ENCODE peak calls at places on chromosomes 13 and 19, in ten cellular contexts. Z is stimulated activated CD4-positive, alpha-beta T cell treated with anti-CD3 and anti-CD28 coated beads, Interleukin-1b, Interleukin-23, amount 100 ng/mL, for 24 hours; C is lower leg skin; T is effector memory CD4-positive, alpha-beta T cell; M is stomach; V is neural progenitor cell; I is right atrium auricular region; N is MCF 10A; W is osteocyte; H is ELR. B is an unnamed sample.

GRCh38 chr19:46461537-46461936 is 9.8 kb downstream of the PNMA8A start:
- DNase-seq in Z (no peak), C (no peak), T (no peak), M (no peak), V (no peak), I (no peak), N (peak), W (no peak), H (no peak), B (peak)

GRCh38 chr13:52128714-52129700 is at the start of gene NEK5:
- DNase-seq in Z (peak), C (peak), T (peak), M (peak), V (peak), I (no peak), N (peak), W (peak), H (peak), B (peak)

GRCh38 chr19:56670401-56670960 is 1.1 kb downstream of the ZNF835 start:
- DNase-seq in Z (no peak), C (no peak), T (no peak), M (no peak), V (no peak), I (no peak), N (no peak), W (no peak), H (no peak), B (no peak)

GRCh38 chr19:52200044-52200443 is 10.2 kb downstream of the PPP2R1A start:
- DNase-seq in Z (no peak), C (peak), T (no peak), M (no peak), V (no peak), I (peak), N (no peak), W (no peak), H (peak), B (peak)

GRCh38 chr13:113544896-113545295 is 39.7 kb upstream of the TFDP1 start:
- DNase-seq in Z (no peak), C (no peak), T (no peak), M (no peak), V (no peak), I (no peak), N (no peak), W (no peak), H (no peak), B (no peak)

GRCh38 chr19:19342086-19343015 is 21.7 kb downstream of the MAU2 start:
- DNase-seq in Z (no peak), C (no peak), T (no peak), M (peak), V (peak), I (no peak), N (peak), W (peak), H (peak), B (peak)

GRCh38 chr13:47499358-47500150 is 501.5 kb downstream of the SUCLA2 start:
- DNase-seq in Z (no peak), C (no peak), T (no peak), M (no peak), V (no peak), I (no peak), N (peak), W (no peak), H (peak), B (peak)

GRCh38 chr13:77523834-77524728 is 11.4 kb upstream of the SCEL start:
- DNase-seq in Z (no peak), C (no peak), T (no peak), M (no peak), V (no peak), I (no peak), N (no peak), W (no peak), H (no peak), B (peak)

GRCh38 chr13:113425931-113426590 is 27.2 kb downstream of the ADPRHL1 start:
- DNase-seq in Z (no peak), C (no peak), T (no peak), M (no peak), V (peak), I (no peak), N (peak), W (no peak), H (peak), B (no peak)

GRCh38 chr13:72126424-72126823 is 259.4 kb upstream of the DACH1 start:
- DNase-seq in Z (no peak), C (no peak), T (no peak), M (no peak), V (no peak), I (no peak), N (no peak), W (no peak), H (no peak), B (peak)

GRCh38 chr13:74210693-74211393 is 76.6 kb upstream of the KLF12 start:
- DNase-seq in Z (no peak), C (no peak), T (no peak), M (peak), V (no peak), I (peak), N (peak), W (no peak), H (peak), B (peak)

GRCh38 chr19:3979674-3980352 is 5.5 kb downstream of the EEF2 start:
- DNase-seq in Z (no peak), C (no peak), T (no peak), M (no peak), V (no peak), I (no peak), N (no peak), W (no peak), H (no peak), B (no peak)

GRCh38 chr19:19279062-19279612 is 6.0 kb upstream of the TM6SF2 start:
- DNase-seq in Z (no peak), C (no peak), T (no peak), M (no peak), V (no peak), I (no peak), N (no peak), W (no peak), H (no peak), B (no peak)

GRCh38 chr19:36032251-36033104 is at the start of gene CLIP3:
- DNase-seq in Z (no peak), C (no peak), T (no peak), M (no peak), V (peak), I (no peak), N (no peak), W (peak), H (peak), B (no peak)

GRCh38 chr13:114268344-114269280 is 12.8 kb upstream of the UPF3A start:
- DNase-seq in Z (no peak), C (no peak), T (no peak), M (no peak), V (no peak), I (no peak), N (no peak), W (no peak), H (no peak), B (no peak)

GRCh38 chr19:46578450-46578849 is 22.7 kb upstream of the CALM3 start:
- DNase-seq in Z (no peak), C (no peak), T (no peak), M (no peak), V (no peak), I (no peak), N (no peak), W (no peak), H (no peak), B (no peak)

GRCh38 chr13:35908221-35908620 is 223.0 kb downstream of the DCLK1 start:
- DNase-seq in Z (no peak), C (no peak), T (no peak), M (no peak), V (peak), I (no peak), N (no peak), W (no peak), H (no peak), B (no peak)

GRCh38 chr13:74077847-74078246 is 56.4 kb downstream of the KLF12 start:
- DNase-seq in Z (no peak), C (no peak), T (no peak), M (no peak), V (no peak), I (no peak), N (peak), W (no peak), H (no peak), B (no peak)

GRCh38 chr19:33193864-33194362 is at the start of gene LRP3:
- DNase-seq in Z (no peak), C (no peak), T (no peak), M (peak), V (peak), I (no peak), N (no peak), W (no peak), H (peak), B (no peak)

GRCh38 chr19:34254552-34255432 is at the start of gene GARRE1:
- DNase-seq in Z (no peak), C (no peak), T (peak), M (peak), V (peak), I (no peak), N (no peak), W (peak), H (peak), B (no peak)

GRCh38 chr19:39843919-39844793 is 2.0 kb downstream of the FBL start:
- DNase-seq in Z (no peak), C (no peak), T (no peak), M (no peak), V (peak), I (no peak), N (peak), W (no peak), H (peak), B (peak)

GRCh38 chr19:48967346-48968178 is 2.5 kb downstream of the FTL start:
- DNase-seq in Z (no peak), C (no peak), T (no peak), M (no peak), V (no peak), I (peak), N (peak), W (no peak), H (peak), B (peak)

GRCh38 chr13:28337196-28338045 is 157.5 kb downstream of the FLT1 start:
- DNase-seq in Z (no peak), C (peak), T (no peak), M (no peak), V (no peak), I (no peak), N (peak), W (no peak), H (peak), B (peak)

GRCh38 chr13:41127746-41128145 is 4.9 kb downstream of the KBTBD6 start:
- DNase-seq in Z (no peak), C (no peak), T (no peak), M (no peak), V (no peak), I (no peak), N (peak), W (no peak), H (no peak), B (no peak)

GRCh38 chr13:74325106-74325505 is 190.9 kb upstream of the KLF12 start:
- DNase-seq in Z (no peak), C (no peak), T (no peak), M (no peak), V (no peak), I (no peak), N (peak), W (no peak), H (peak), B (peak)

GRCh38 chr13:75739244-75739868 is 103.2 kb downstream of the LMO7 start:
- DNase-seq in Z (no peak), C (no peak), T (no peak), M (no peak), V (no peak), I (no peak), N (no peak), W (no peak), H (peak), B (peak)

B was measured in bronchial epithelial cell.